ENCODE peak calls at places on chromosomes 6 and 20, in nine cellular contexts. O is body of pancreas; C is KG1; B is germinal center; V is amygdala; D is A673; R is activated CD8-positive, alpha-beta memory T cell treated with anti-CD3 and anti-CD28 coated beads, Interleukin-2, amount 50 U/mL, for 4 hours; F is hippocampal formation; M is posterior cingulate gyrus. X is an unnamed sample.

GRCh38 chr6:167495506-167496391 is 170.9 kb downstream of the TTLL2 start:
- DNase-seq in O (no peak), C (no peak), B (no peak), V (no peak), D (no peak), R (no peak), F (peak; percentile 78), M (peak; percentile 54), X (no peak)

GRCh38 chr6:71333700-71334099 is 45.1 kb downstream of the OGFRL1 start:
- DNase-seq in O (no peak), C (no peak), B (no peak), V (no peak), D (no peak), R (no peak), F (no peak), M (no peak), X (no peak)

GRCh38 chr6:165910184-165910583 is 247.1 kb upstream of the PDE10A start:
- DNase-seq in O (no peak), C (no peak), B (no peak), V (no peak), D (no peak), R (no peak), F (no peak), M (no peak), X (no peak)

GRCh38 chr6:22783921-22784320 is 214.6 kb downstream of the HDGFL1 start:
- DNase-seq in O (no peak), C (no peak), B (no peak), V (no peak), D (no peak), R (no peak), F (no peak), M (no peak), X (no peak)

GRCh38 chr6:100116409-100117194 is 122.6 kb upstream of the MCHR2 start:
- DNase-seq in O (peak; percentile 33), C (no peak), B (peak; percentile 22), V (no peak), D (peak; percentile 68), R (no peak), F (peak; percentile 14), M (no peak), X (peak; percentile 91)

GRCh38 chr20:24955045-24955444 is 6.0 kb downstream of the CST7 start:
- DNase-seq in O (no peak), C (no peak), B (peak; percentile 22), V (no peak), D (no peak), R (no peak), F (no peak), M (no peak), X (no peak)

GRCh38 chr6:34234667-34235604 is 1.7 kb upstream of the HMGA1 start:
- DNase-seq in O (no peak), C (no peak), B (peak; percentile 30), V (no peak), D (no peak), R (peak; percentile 59), F (no peak), M (no peak), X (no peak)

GRCh38 chr6:54847799-54848597 is 1.4 kb downstream of the FAM83B start:
- DNase-seq in O (no peak), C (no peak), B (no peak), V (no peak), D (no peak), R (no peak), F (no peak), M (no peak), X (no peak)

GRCh38 chr6:148840256-148840655 is 93.4 kb downstream of the UST start:
- DNase-seq in O (no peak), C (no peak), B (no peak), V (no peak), D (no peak), R (no peak), F (no peak), M (no peak), X (no peak)

GRCh38 chr6:14804444-14805210 is 441.2 kb upstream of the JARID2 start:
- DNase-seq in O (peak; percentile 72), C (no peak), B (no peak), V (peak; percentile 65), D (no peak), R (no peak), F (peak; percentile 78), M (peak; percentile 76), X (no peak)

GRCh38 chr6:151475653-151476523 is 17.9 kb upstream of the CCDC170 start:
- DNase-seq in O (peak; percentile 41), C (peak; percentile 36), B (peak; percentile 41), V (no peak), D (peak; percentile 72), R (peak; percentile 36), F (no peak), M (no peak), X (peak; percentile 49)

GRCh38 chr6:49713346-49713745 is at the start of gene CRISP2:
- DNase-seq in O (no peak), C (no peak), B (no peak), V (no peak), D (no peak), R (no peak), F (no peak), M (no peak), X (no peak)

GRCh38 chr6:107658920-107659879 is 164.9 kb downstream of the SCML4 start:
- DNase-seq in O (no peak), C (no peak), B (no peak), V (no peak), D (no peak), R (no peak), F (no peak), M (no peak), X (no peak)

GRCh38 chr6:18262812-18263560 is 1.3 kb downstream of the DEK start:
- DNase-seq in O (no peak), C (peak; percentile 31), B (peak; percentile 54), V (no peak), D (peak; percentile 23), R (no peak), F (no peak), M (no peak), X (peak; percentile 25)

GRCh38 chr6:43983632-43984031 is 143.6 kb downstream of the MRPL14 start:
- DNase-seq in O (peak; percentile 23), C (no peak), B (no peak), V (no peak), D (no peak), R (no peak), F (no peak), M (no peak), X (no peak)

GRCh38 chr20:13333036-13333435 is 112.0 kb downstream of the ISM1 start:
- DNase-seq in O (no peak), C (no peak), B (no peak), V (no peak), D (no peak), R (no peak), F (no peak), M (no peak), X (no peak)

GRCh38 chr6:210104-210456 is 82.2 kb upstream of the DUSP22 start:
- DNase-seq in O (no peak), C (no peak), B (no peak), V (no peak), D (no peak), R (no peak), F (no peak), M (no peak), X (no peak)

GRCh38 chr20:32585011-32585518 is at the start of gene NOL4L:
- DNase-seq in O (no peak), C (no peak), B (peak; percentile 25), V (peak; percentile 57), D (peak; percentile 30), R (peak; percentile 58), F (peak; percentile 37), M (peak; percentile 45), X (no peak)

GRCh38 chr6:117947234-117947633 is 40.2 kb downstream of the SLC35F1 start:
- DNase-seq in O (no peak), C (no peak), B (no peak), V (no peak), D (no peak), R (no peak), F (no peak), M (no peak), X (no peak)

GRCh38 chr6:127516676-127517273 is 2.4 kb downstream of the MTCL3 start:
- DNase-seq in O (peak; percentile 14), C (no peak), B (peak; percentile 58), V (no peak), D (peak; percentile 88), R (peak; percentile 34), F (peak; percentile 67), M (peak; percentile 47), X (peak; percentile 82)

GRCh38 chr20:5890773-5891441 is 59.4 kb downstream of the TRMT6 start:
- DNase-seq in O (no peak), C (no peak), B (no peak), V (no peak), D (no peak), R (no peak), F (no peak), M (no peak), X (no peak)

GRCh38 chr6:157045831-157046454 is 268.8 kb downstream of the ARID1B start:
- DNase-seq in O (no peak), C (no peak), B (no peak), V (no peak), D (peak; percentile 71), R (no peak), F (no peak), M (no peak), X (peak; percentile 28)

GRCh38 chr6:144335914-144336313 is 50.8 kb downstream of the UTRN start:
- DNase-seq in O (peak; percentile 22), C (no peak), B (peak; percentile 61), V (no peak), D (no peak), R (no peak), F (no peak), M (no peak), X (no peak)

GRCh38 chr20:44449864-44450263 is 25.8 kb upstream of the TTPAL start:
- DNase-seq in O (no peak), C (no peak), B (no peak), V (no peak), D (no peak), R (no peak), F (no peak), M (no peak), X (no peak)

GRCh38 chr6:100267002-100267401 is 197.7 kb downstream of the SIM1 start:
- DNase-seq in O (no peak), C (no peak), B (no peak), V (no peak), D (no peak), R (no peak), F (no peak), M (no peak), X (no peak)

GRCh38 chr6:43306086-43306485 is 2.5 kb downstream of the CRIP3 start:
- DNase-seq in O (no peak), C (no peak), B (no peak), V (no peak), D (no peak), R (no peak), F (no peak), M (no peak), X (no peak)

GRCh38 chr20:54103067-54103761 is 32.8 kb upstream of the BCAS1 start:
- DNase-seq in O (peak; percentile 79), C (peak; percentile 12), B (peak; percentile 55), V (peak; percentile 5), D (peak; percentile 80), R (peak; percentile 74), F (peak; percentile 27), M (peak; percentile 40), X (peak; percentile 85)

X was measured in Kasumi-1.